ENCODE peak calls at places on chromosome 22, in ten cellular contexts. One of them, this sample, is unnamed. For H3K4me1 and H3K27me3, the result is how much of the 10 kb centered on the place peaks cover.

GRCh38 chr22:32574397-32574796 is 99.8 kb downstream of the FBXO7 start:
- DNase-seq in HCT116: no peak
- DNase-seq in breast epithelium: no peak
- DNase-seq in fibroblast of lung: no peak
- DNase-seq in DND-41: peak
- DNase-seq in GM23248: no peak
- DNase-seq in adrenal gland: no peak
- DNase-seq in mesendoderm: peak
- DNase-seq in uterus: no peak
- DNase-seq in neuronal stem cell: no peak
- DNase-seq in this sample: no peak

GRCh38 chr22:37650463-37651136 is 7.9 kb upstream of the PDXP start:
- DNase-seq in HCT116: no peak
- DNase-seq in fibroblast of lung: no peak
- DNase-seq in uterus: no peak
- DNase-seq in mesendoderm: no peak
- DNase-seq in adrenal gland: no peak
- DNase-seq in DND-41: no peak
- DNase-seq in neuronal stem cell: no peak
- DNase-seq in GM23248: no peak
- DNase-seq in breast epithelium: no peak
- DNase-seq in this sample: no peak

GRCh38 chr22:36816635-36817428 is at the start of gene PVALB:
- DNase-seq in adrenal gland: peak
- DNase-seq in uterus: no peak
- DNase-seq in DND-41: no peak
- DNase-seq in HCT116: no peak
- DNase-seq in GM23248: peak
- DNase-seq in fibroblast of lung: peak
- DNase-seq in breast epithelium: no peak
- DNase-seq in neuronal stem cell: no peak
- DNase-seq in mesendoderm: peak
- DNase-seq in this sample: no peak

GRCh38 chr22:23903328-23903971 is 9.3 kb downstream of the MIF start:
- DNase-seq in fibroblast of lung: peak
- DNase-seq in mesendoderm: no peak
- DNase-seq in adrenal gland: peak
- DNase-seq in DND-41: no peak
- DNase-seq in breast epithelium: no peak
- DNase-seq in uterus: no peak
- DNase-seq in GM23248: no peak
- DNase-seq in HCT116: no peak
- DNase-seq in neuronal stem cell: no peak
- DNase-seq in this sample: no peak

GRCh38 chr22:37062366-37062655 is 10.8 kb downstream of the KCTD17 start:
- DNase-seq in GM23248: no peak
- DNase-seq in fibroblast of lung: no peak
- DNase-seq in DND-41: no peak
- DNase-seq in HCT116: no peak
- DNase-seq in mesendoderm: no peak
- DNase-seq in neuronal stem cell: no peak
- DNase-seq in breast epithelium: no peak
- DNase-seq in adrenal gland: no peak
- DNase-seq in uterus: no peak
- DNase-seq in this sample: no peak

GRCh38 chr22:38240734-38241252 is 32.0 kb downstream of the TMEM184B start:
- DNase-seq in DND-41: no peak
- DNase-seq in breast epithelium: no peak
- DNase-seq in mesendoderm: peak
- DNase-seq in adrenal gland: peak
- DNase-seq in HCT116: peak
- DNase-seq in neuronal stem cell: peak
- DNase-seq in fibroblast of lung: peak
- DNase-seq in GM23248: peak
- DNase-seq in uterus: no peak
- DNase-seq in this sample: peak

GRCh38 chr22:43890901-43891331 is 897 bp downstream of the PNPLA5 start:
- DNase-seq in GM23248: peak
- DNase-seq in HCT116: no peak
- DNase-seq in fibroblast of lung: peak
- DNase-seq in neuronal stem cell: no peak
- DNase-seq in uterus: no peak
- DNase-seq in DND-41: no peak
- DNase-seq in adrenal gland: no peak
- DNase-seq in mesendoderm: no peak
- DNase-seq in breast epithelium: no peak
- DNase-seq in this sample: no peak

GRCh38 chr22:37498289-37498909 is 12.2 kb upstream of the MFNG start:
- DNase-seq in HCT116: no peak
- DNase-seq in breast epithelium: no peak
- DNase-seq in neuronal stem cell: peak
- DNase-seq in uterus: no peak
- DNase-seq in GM23248: no peak
- DNase-seq in adrenal gland: no peak
- DNase-seq in mesendoderm: peak
- DNase-seq in DND-41: peak
- DNase-seq in fibroblast of lung: no peak
- DNase-seq in this sample: peak

GRCh38 chr22:37623075-37624016 is 14.7 kb downstream of the GGA1 start:
- DNase-seq in mesendoderm: peak
- DNase-seq in uterus: peak
- DNase-seq in DND-41: peak
- DNase-seq in neuronal stem cell: peak
- DNase-seq in fibroblast of lung: no peak
- DNase-seq in HCT116: no peak
- DNase-seq in adrenal gland: peak
- DNase-seq in GM23248: peak
- DNase-seq in breast epithelium: no peak
- DNase-seq in this sample: no peak

GRCh38 chr22:36405221-36405631 is 17.5 kb upstream of the MYH9 start:
- DNase-seq in uterus: no peak
- DNase-seq in HCT116: no peak
- DNase-seq in neuronal stem cell: no peak
- DNase-seq in breast epithelium: no peak
- DNase-seq in GM23248: no peak
- DNase-seq in DND-41: peak
- DNase-seq in adrenal gland: no peak
- DNase-seq in fibroblast of lung: no peak
- DNase-seq in mesendoderm: no peak
- DNase-seq in this sample: no peak

GRCh38 chr22:28348613-28349012 is 331.0 kb downstream of the TTC28 start:
- DNase-seq in fibroblast of lung: no peak
- DNase-seq in breast epithelium: no peak
- DNase-seq in HCT116: no peak
- DNase-seq in DND-41: no peak
- DNase-seq in mesendoderm: no peak
- DNase-seq in neuronal stem cell: no peak
- DNase-seq in uterus: no peak
- DNase-seq in GM23248: no peak
- DNase-seq in adrenal gland: no peak
- DNase-seq in this sample: no peak
- H3K4me1 ChIP-seq in fibroblast of lung: under half
- H3K4me1 ChIP-seq in breast epithelium: under half
- H3K4me1 ChIP-seq in HCT116: under half
- H3K4me1 ChIP-seq in DND-41: under half
- H3K4me1 ChIP-seq in mesendoderm: under half
- H3K4me1 ChIP-seq in neuronal stem cell: under half
- H3K4me1 ChIP-seq in uterus: under half
- H3K4me1 ChIP-seq in GM23248: under half
- H3K4me1 ChIP-seq in adrenal gland: under half
- H3K4me1 ChIP-seq in this sample: under half

GRCh38 chr22:39656495-39657490 is 86.2 kb downstream of the CACNA1I start:
- DNase-seq in neuronal stem cell: no peak
- DNase-seq in DND-41: peak
- DNase-seq in HCT116: no peak
- DNase-seq in uterus: no peak
- DNase-seq in fibroblast of lung: no peak
- DNase-seq in adrenal gland: no peak
- DNase-seq in mesendoderm: no peak
- DNase-seq in breast epithelium: no peak
- DNase-seq in GM23248: peak
- DNase-seq in this sample: no peak
- H3K27me3 ChIP-seq in neuronal stem cell: under half
- H3K27me3 ChIP-seq in DND-41: under half
- H3K27me3 ChIP-seq in HCT116: under half
- H3K27me3 ChIP-seq in uterus: under half
- H3K27me3 ChIP-seq in fibroblast of lung: under half
- H3K27me3 ChIP-seq in adrenal gland: under half
- H3K27me3 ChIP-seq in mesendoderm: under half
- H3K27me3 ChIP-seq in breast epithelium: under half
- H3K27me3 ChIP-seq in GM23248: under half
- H3K27me3 ChIP-seq in this sample: under half

GRCh38 chr22:47839586-47840245 is 1077.3 kb downstream of the TBC1D22A start:
- DNase-seq in HCT116: no peak
- DNase-seq in neuronal stem cell: no peak
- DNase-seq in adrenal gland: no peak
- DNase-seq in GM23248: no peak
- DNase-seq in mesendoderm: no peak
- DNase-seq in breast epithelium: no peak
- DNase-seq in fibroblast of lung: no peak
- DNase-seq in DND-41: no peak
- DNase-seq in uterus: no peak
- DNase-seq in this sample: no peak

GRCh38 chr22:47841166-47841565 is 1078.7 kb downstream of the TBC1D22A start:
- DNase-seq in GM23248: no peak
- DNase-seq in adrenal gland: no peak
- DNase-seq in neuronal stem cell: no peak
- DNase-seq in fibroblast of lung: no peak
- DNase-seq in HCT116: no peak
- DNase-seq in mesendoderm: no peak
- DNase-seq in breast epithelium: no peak
- DNase-seq in DND-41: peak
- DNase-seq in uterus: no peak
- DNase-seq in this sample: no peak

GRCh38 chr22:47836957-47837356 is 1074.5 kb downstream of the TBC1D22A start:
- DNase-seq in DND-41: no peak
- DNase-seq in mesendoderm: peak
- DNase-seq in breast epithelium: no peak
- DNase-seq in GM23248: peak
- DNase-seq in HCT116: no peak
- DNase-seq in adrenal gland: no peak
- DNase-seq in uterus: no peak
- DNase-seq in neuronal stem cell: no peak
- DNase-seq in fibroblast of lung: peak
- DNase-seq in this sample: no peak

GRCh38 chr22:47835726-47836125 is 1073.3 kb downstream of the TBC1D22A start:
- DNase-seq in neuronal stem cell: no peak
- DNase-seq in DND-41: peak
- DNase-seq in fibroblast of lung: peak
- DNase-seq in uterus: no peak
- DNase-seq in adrenal gland: no peak
- DNase-seq in mesendoderm: no peak
- DNase-seq in GM23248: peak
- DNase-seq in HCT116: peak
- DNase-seq in breast epithelium: no peak
- DNase-seq in this sample: no peak

GRCh38 chr22:47837703-47838102 is 1075.3 kb downstream of the TBC1D22A start:
- DNase-seq in fibroblast of lung: peak
- DNase-seq in GM23248: peak
- DNase-seq in DND-41: peak
- DNase-seq in uterus: no peak
- DNase-seq in breast epithelium: no peak
- DNase-seq in neuronal stem cell: no peak
- DNase-seq in mesendoderm: peak
- DNase-seq in HCT116: peak
- DNase-seq in adrenal gland: no peak
- DNase-seq in this sample: no peak
- H3K4me1 ChIP-seq in fibroblast of lung: under half
- H3K4me1 ChIP-seq in GM23248: under half
- H3K4me1 ChIP-seq in DND-41: under half
- H3K4me1 ChIP-seq in uterus: under half
- H3K4me1 ChIP-seq in breast epithelium: under half
- H3K4me1 ChIP-seq in neuronal stem cell: under half
- H3K4me1 ChIP-seq in mesendoderm: under half
- H3K4me1 ChIP-seq in HCT116: under half
- H3K4me1 ChIP-seq in adrenal gland: under half
- H3K4me1 ChIP-seq in this sample: under half

GRCh38 chr22:46002757-46003270 is 25.9 kb upstream of the WNT7B start:
- DNase-seq in mesendoderm: peak
- DNase-seq in GM23248: peak
- DNase-seq in adrenal gland: peak
- DNase-seq in breast epithelium: no peak
- DNase-seq in neuronal stem cell: no peak
- DNase-seq in DND-41: no peak
- DNase-seq in fibroblast of lung: peak
- DNase-seq in HCT116: no peak
- DNase-seq in uterus: no peak
- DNase-seq in this sample: no peak
- H3K27me3 ChIP-seq in mesendoderm: under half
- H3K27me3 ChIP-seq in GM23248: under half
- H3K27me3 ChIP-seq in adrenal gland: under half
- H3K27me3 ChIP-seq in breast epithelium: under half
- H3K27me3 ChIP-seq in neuronal stem cell: under half
- H3K27me3 ChIP-seq in DND-41: under half
- H3K27me3 ChIP-seq in fibroblast of lung: under half
- H3K27me3 ChIP-seq in HCT116: under half
- H3K27me3 ChIP-seq in uterus: under half
- H3K27me3 ChIP-seq in this sample: under half

GRCh38 chr22:29312218-29313125 is 3.0 kb downstream of the RASL10A start:
- DNase-seq in adrenal gland: no peak
- DNase-seq in GM23248: no peak
- DNase-seq in DND-41: no peak
- DNase-seq in uterus: no peak
- DNase-seq in breast epithelium: peak
- DNase-seq in mesendoderm: no peak
- DNase-seq in fibroblast of lung: no peak
- DNase-seq in HCT116: no peak
- DNase-seq in neuronal stem cell: no peak
- DNase-seq in this sample: no peak
- H3K4me1 ChIP-seq in adrenal gland: half or more
- H3K4me1 ChIP-seq in GM23248: under half
- H3K4me1 ChIP-seq in DND-41: under half
- H3K4me1 ChIP-seq in uterus: under half
- H3K4me1 ChIP-seq in breast epithelium: under half
- H3K4me1 ChIP-seq in mesendoderm: under half
- H3K4me1 ChIP-seq in fibroblast of lung: under half
- H3K4me1 ChIP-seq in HCT116: under half
- H3K4me1 ChIP-seq in neuronal stem cell: under half
- H3K4me1 ChIP-seq in this sample: under half